ENCODE peak calls at places on chromosomes 12 and 14, in five cellular contexts. J is body of pancreas, A is fibroblast of the aortic adventitia, C is GM10248, M is cardiac muscle cell. R is an unnamed sample.

GRCh38 chr12:24751181-24751580 is 197.7 kb downstream of the BCAT1 start:
- DNase-seq in C (no peak), M (no peak), A (no peak), J (no peak), R (no peak)

GRCh38 chr12:58299371-58299770 is 358.0 kb downstream of the ATP23 start:
- DNase-seq in M (no peak), C (no peak), A (no peak), J (no peak), R (no peak)

GRCh38 chr12:97951239-97951638 is 488.6 kb downstream of the RMST start:
- DNase-seq in M (no peak), A (no peak), C (no peak), J (no peak), R (no peak)

GRCh38 chr14:39368261-39368959 is 63.8 kb downstream of the FBXO33 start:
- DNase-seq in M (peak), J (peak), A (peak), C (peak), R (peak)

GRCh38 chr12:21334100-21334499 is 617 bp downstream of the SLCO1A2 start:
- DNase-seq in J (no peak), A (no peak), C (no peak), M (no peak), R (no peak)

GRCh38 chr14:97116546-97116945 is 319.4 kb downstream of the VRK1 start:
- DNase-seq in J (no peak), M (no peak), C (no peak), A (no peak), R (no peak)

GRCh38 chr14:55881577-55882241 is 236.5 kb upstream of the PELI2 start:
- DNase-seq in M (peak), J (no peak), C (no peak), A (peak), R (no peak)

GRCh38 chr14:104872469-104873341 is 7.6 kb downstream of the CEP170B start:
- DNase-seq in C (no peak), J (peak), A (peak), M (peak), R (no peak)

GRCh38 chr14:65588426-65589140 is 176.1 kb downstream of the FUT8 start:
- DNase-seq in C (no peak), A (peak), J (no peak), M (peak), R (no peak)

GRCh38 chr14:102726191-102726949 is 50.9 kb upstream of the TRAF3 start:
- DNase-seq in M (no peak), A (no peak), C (no peak), J (no peak), R (peak)

GRCh38 chr14:72513994-72514659 is 379.8 kb downstream of the DPF3 start:
- DNase-seq in C (peak), A (peak), J (no peak), M (peak), R (peak)

GRCh38 chr12:27906127-27906500 is 66.4 kb downstream of the PTHLH start:
- DNase-seq in M (no peak), A (no peak), C (no peak), J (no peak), R (no peak)

GRCh38 chr12:121697093-121697698 is 15.4 kb upstream of the TMEM120B start:
- DNase-seq in J (no peak), C (peak), A (peak), M (peak), R (no peak)

GRCh38 chr14:96255501-96256366 is at the start of gene BDKRB1:
- DNase-seq in C (no peak), M (peak), A (peak), J (no peak), R (no peak)

GRCh38 chr12:86118161-86118560 is 138.0 kb downstream of the MGAT4C start:
- DNase-seq in J (no peak), M (no peak), A (no peak), C (no peak), R (no peak)

GRCh38 chr14:100574642-100575031 is 12.6 kb downstream of the BEGAIN start:
- DNase-seq in M (no peak), J (no peak), C (no peak), A (no peak), R (no peak)

GRCh38 chr14:53890611-53891091 is 66.0 kb downstream of the BMP4 start:
- DNase-seq in M (no peak), C (no peak), A (peak), J (no peak), R (no peak)

GRCh38 chr12:124512667-124513296 is 54.6 kb downstream of the NCOR2 start:
- DNase-seq in M (peak), C (no peak), J (peak), A (peak), R (peak)

GRCh38 chr12:11023387-11023786 is 967 bp upstream of the TAS2R19 start:
- DNase-seq in A (no peak), J (no peak), C (no peak), M (no peak), R (no peak)

GRCh38 chr12:6206327-6206726 is 6.1 kb downstream of the CD9 start:
- DNase-seq in C (no peak), M (no peak), A (no peak), J (no peak), R (no peak)

GRCh38 chr12:108826115-108826806 is 31.1 kb downstream of the SSH1 start:
- DNase-seq in C (peak), A (peak), J (peak), M (peak), R (no peak)

GRCh38 chr12:31206038-31206670 is 119.8 kb downstream of the SINHCAF start:
- DNase-seq in J (peak), C (no peak), M (peak), A (peak), R (no peak)

GRCh38 chr12:56866493-56866892 is 67.7 kb downstream of the SDR9C7 start:
- DNase-seq in J (no peak), C (no peak), M (no peak), A (no peak), R (no peak)

GRCh38 chr12:111756196-111756595 is 10.5 kb upstream of the ALDH2 start:
- DNase-seq in M (no peak), J (no peak), A (no peak), C (no peak), R (no peak)
- TF ChIP-seq CTCF in M (no peak), J (no peak), A (no peak), C (no peak), R (no peak)

DNA sequence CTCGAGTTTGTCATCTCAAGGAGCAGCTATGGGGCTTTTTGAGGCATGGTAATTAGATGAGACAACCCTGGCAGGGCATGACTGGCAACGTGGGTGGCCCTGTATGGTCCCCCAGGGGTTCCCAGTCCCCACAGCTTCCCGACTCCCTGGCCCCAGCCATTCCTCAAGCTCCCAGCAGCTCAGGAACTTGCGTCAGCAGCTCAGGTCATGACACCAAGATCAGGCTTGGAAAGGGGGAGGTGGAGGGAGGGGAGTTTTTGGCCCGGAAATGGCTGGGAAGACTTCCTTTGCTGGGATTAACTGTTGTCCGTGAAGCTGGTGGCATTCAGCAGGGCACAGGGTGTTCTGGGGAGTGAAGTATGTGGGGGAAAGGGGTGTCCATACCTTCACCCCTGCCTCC is 10.4 kb upstream of the NRIP2 start:
- DNase-seq in M (peak), A (peak), C (no peak), J (no peak), R (no peak)
- TF ChIP-seq CTCF in M (no peak), A (no peak), C (no peak), J (no peak), R (no peak)

DNA sequence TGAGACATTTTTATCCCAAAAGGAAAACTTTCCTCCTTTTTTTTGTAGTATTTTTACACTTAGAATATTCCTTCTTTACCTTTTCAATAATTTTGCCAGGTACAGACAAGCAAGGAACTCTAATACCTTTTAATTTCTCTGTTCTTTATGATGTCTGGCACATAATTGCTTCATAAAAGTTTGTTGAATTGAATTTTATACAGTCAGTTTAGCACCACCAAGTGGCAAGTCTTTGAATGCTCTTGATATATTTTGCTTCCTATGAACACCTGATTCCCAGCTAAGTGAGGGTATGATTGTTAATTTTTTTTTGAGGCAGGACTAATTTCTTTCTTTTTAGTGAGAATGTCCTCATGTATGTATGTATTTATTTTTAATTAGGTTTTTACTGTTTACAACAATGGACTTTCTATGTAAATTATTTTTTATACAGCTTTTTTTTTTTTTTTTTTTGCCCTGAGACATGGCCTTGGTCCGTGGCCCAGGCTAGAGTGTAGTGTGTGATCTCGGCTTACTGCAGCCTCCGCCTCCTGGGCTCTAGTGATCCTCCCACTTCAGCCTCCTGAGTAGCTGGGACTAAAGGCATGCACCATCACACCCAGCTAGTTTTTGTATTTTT is 6.9 kb downstream of the TBC1D15 start:
- DNase-seq in J (no peak), M (peak), C (no peak), A (peak), R (no peak)
- TF ChIP-seq CTCF in J (peak), M (peak), C (peak), A (peak), R (peak)

GRCh38 chr12:1434296-1434955 is 160.0 kb downstream of the FBXL14 start:
- DNase-seq in M (no peak), A (no peak), J (no peak), C (no peak), R (no peak)
- TF ChIP-seq CTCF in M (no peak), A (no peak), J (no peak), C (no peak), R (no peak)

R was measured in Caco-2.